ENCODE peak calls at places on chromosome 10, in seven cellular contexts. T, I, C, M, S, Y and E are unnamed samples.

GRCh38 chr10:99279626-99280111 is 44.0 kb upstream of the HPSE2 start:
- DNase-seq in T (no peak), I (peak), C (peak), M (no peak), S (peak), Y (no peak), E (no peak)

GRCh38 chr10:30186371-30186875 is 127.0 kb upstream of the JCAD start:
- DNase-seq in T (no peak), I (no peak), C (no peak), M (no peak), S (peak), Y (no peak), E (no peak)

GRCh38 chr10:129934196-129934925 is 29.7 kb downstream of the EBF3 start:
- DNase-seq in T (no peak), I (no peak), C (no peak), M (no peak), S (no peak), Y (no peak), E (no peak)

GRCh38 chr10:29618341-29619171 is 16.2 kb downstream of the SVIL start:
- DNase-seq in T (no peak), I (peak), C (peak), M (no peak), S (peak), Y (peak), E (no peak)

GRCh38 chr10:68223535-68224165 is 8.3 kb downstream of the ATOH7 start:
- DNase-seq in T (no peak), I (peak), C (no peak), M (no peak), S (no peak), Y (no peak), E (peak)

GRCh38 chr10:69968830-69969229 is 83.8 kb upstream of the MACROH2A2 start:
- DNase-seq in T (no peak), I (peak), C (peak), M (no peak), S (no peak), Y (no peak), E (no peak)

GRCh38 chr10:16520900-16521299 is 779 bp downstream of the C1QL3 start:
- DNase-seq in T (no peak), I (peak), C (peak), M (no peak), S (peak), Y (no peak), E (peak)

GRCh38 chr10:103855852-103856496 is 598 bp upstream of the SH3PXD2A start:
- DNase-seq in T (no peak), I (peak), C (no peak), M (peak), S (no peak), Y (no peak), E (no peak)

GRCh38 chr10:61795551-61795950 is 105.9 kb upstream of the ARID5B start:
- DNase-seq in T (no peak), I (peak), C (no peak), M (no peak), S (no peak), Y (no peak), E (peak)

GRCh38 chr10:98260752-98261151 is 7.2 kb downstream of the LOXL4 start:
- DNase-seq in T (no peak), I (no peak), C (no peak), M (no peak), S (no peak), Y (no peak), E (no peak)

GRCh38 chr10:103254538-103255325 is 9.0 kb downstream of the RPEL1 start:
- DNase-seq in T (no peak), I (peak), C (peak), M (no peak), S (no peak), Y (no peak), E (no peak)

GRCh38 chr10:90451283-90451682 is 406.6 kb downstream of the HTR7 start:
- DNase-seq in T (no peak), I (no peak), C (no peak), M (no peak), S (peak), Y (no peak), E (no peak)

GRCh38 chr10:71726673-71727428 is 7.3 kb upstream of the C10orf105 start:
- DNase-seq in T (no peak), I (no peak), C (no peak), M (no peak), S (no peak), Y (no peak), E (no peak)

GRCh38 chr10:99411546-99411945 is 18.9 kb downstream of the GOT1 start:
- DNase-seq in T (no peak), I (no peak), C (no peak), M (no peak), S (no peak), Y (no peak), E (no peak)

GRCh38 chr10:119159332-119159731 is 6.2 kb downstream of the SFXN4 start:
- DNase-seq in T (no peak), I (no peak), C (no peak), M (no peak), S (no peak), Y (no peak), E (no peak)

GRCh38 chr10:80468002-80468401 is 13.9 kb downstream of the TSPAN14 start:
- DNase-seq in T (no peak), I (peak), C (no peak), M (no peak), S (no peak), Y (no peak), E (peak)

GRCh38 chr10:55263327-55263726 is 462.3 kb upstream of the PCDH15 start:
- DNase-seq in T (no peak), I (peak), C (no peak), M (no peak), S (no peak), Y (no peak), E (peak)

GRCh38 chr10:57898231-57898630 is 369.5 kb downstream of the IPMK start:
- DNase-seq in T (peak), I (peak), C (no peak), M (no peak), S (no peak), Y (peak), E (peak)

GRCh38 chr10:75987610-75988009 is 556.2 kb downstream of the LRMDA start:
- DNase-seq in T (no peak), I (peak), C (no peak), M (no peak), S (peak), Y (no peak), E (no peak)

GRCh38 chr10:15726042-15726441 is 6.3 kb upstream of the ITGA8 start:
- DNase-seq in T (no peak), I (no peak), C (no peak), M (no peak), S (no peak), Y (no peak), E (no peak)

DNA sequence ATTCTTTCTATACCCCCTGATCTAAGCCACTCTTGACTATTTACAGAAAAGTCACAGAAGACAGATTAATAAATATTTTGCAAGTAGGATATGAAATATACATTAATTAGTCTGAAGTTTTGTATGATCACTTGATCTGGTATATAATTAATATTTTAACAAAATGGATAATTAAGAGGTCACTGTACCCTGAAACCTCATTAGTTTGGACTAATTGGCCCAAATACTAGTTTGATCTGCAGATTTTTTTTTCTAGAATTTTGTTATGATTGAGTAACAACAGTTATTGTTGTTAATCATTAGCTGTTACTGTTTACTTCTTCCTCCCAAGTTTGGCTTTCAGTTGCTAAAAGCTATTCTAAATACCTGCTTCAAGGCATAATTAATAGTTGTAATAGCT is 2.7 kb downstream of the NHLRC2 start:
- DNase-seq in T (no peak), I (no peak), C (no peak), M (no peak), S (no peak), Y (no peak), E (no peak)
- H4K8ac ChIP-seq in T (no peak), I (no peak), C (no peak), M (no peak), S (no peak), Y (no peak), E (no peak)

GRCh38 chr10:100537475-100537874 is 1.7 kb downstream of the HIF1AN start:
- DNase-seq in T (no peak), I (no peak), C (no peak), M (no peak), S (no peak), Y (no peak), E (no peak)
- H3K9ac ChIP-seq in T (no peak), I (no peak), C (no peak), M (no peak), S (peak), Y (no peak), E (no peak)

DNA sequence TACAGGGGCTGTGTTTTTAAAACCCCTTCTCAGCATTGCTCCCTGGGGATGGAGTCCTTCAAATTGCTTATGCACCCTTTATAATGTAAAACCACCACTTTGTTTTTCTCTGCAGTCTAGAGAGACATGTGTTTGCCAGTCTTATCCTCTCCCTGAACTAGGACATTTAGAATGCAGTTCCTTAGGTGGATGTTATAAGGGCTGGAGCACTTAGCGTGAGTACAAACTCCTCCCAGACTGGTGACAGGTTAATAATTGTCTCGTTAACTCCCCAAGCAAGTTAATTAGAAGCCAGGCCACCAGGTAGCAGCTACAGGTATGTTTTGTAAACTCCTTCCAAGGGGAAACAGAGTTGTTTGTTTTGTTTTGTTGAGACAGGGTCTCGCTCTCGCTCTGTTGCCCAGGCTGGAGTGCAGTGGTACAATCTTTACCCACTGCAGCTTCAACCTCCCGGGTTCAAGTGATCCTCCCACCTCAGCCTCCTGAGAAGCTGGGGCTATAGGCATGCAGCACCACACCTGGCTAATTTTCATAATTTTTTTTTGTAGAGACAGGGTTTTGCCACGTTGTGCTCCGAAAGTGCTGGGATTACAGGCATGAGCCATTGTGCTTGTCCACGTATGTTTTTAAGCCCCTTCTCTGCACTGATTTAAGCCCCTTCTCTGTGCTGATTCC is 100.2 kb downstream of the FAM107B start:
- DNase-seq in T (no peak), I (peak), C (no peak), M (no peak), S (no peak), Y (no peak), E (no peak)
- H4K8ac ChIP-seq in T (no peak), I (no peak), C (no peak), M (no peak), S (no peak), Y (no peak), E (no peak)

GRCh38 chr10:79342295-79342761 is 4.9 kb upstream of the PPIF start:
- DNase-seq in T (no peak), I (no peak), C (no peak), M (no peak), S (no peak), Y (no peak), E (peak)
- H3K9ac ChIP-seq in T (no peak), I (no peak), C (no peak), M (no peak), S (no peak), Y (no peak), E (no peak)